ENCODE peak calls at places on chromosomes 4 and X, in nine cellular contexts. S is psoas muscle, U is uterus, T is sigmoid colon, J is Calu3, B is bronchial epithelial cell, M is fibroblast of villous mesenchyme, H is astrocyte, R is GM23338. G is an unnamed sample.

GRCh38 chrX:136711147-136711546 is 63.2 kb downstream of the CD40LG start:
- DNase-seq in S (peak; percentile 34), U (peak; percentile 36), T (peak; percentile 67), J (peak; percentile 45), B (peak; percentile 33), M (peak; percentile 51), H (no peak), R (peak; percentile 27), G (peak; percentile 43)

GRCh38 chrX:110418857-110419249 is 60.2 kb downstream of the RTL9 start:
- DNase-seq in S (no peak), U (no peak), T (no peak), J (no peak), B (peak; percentile 53), M (peak; percentile 85), H (peak; percentile 69), R (no peak), G (no peak)

GRCh38 chr4:6346373-6347110 is 76.9 kb downstream of the WFS1 start:
- DNase-seq in S (no peak), U (no peak), T (no peak), J (no peak), B (no peak), M (no peak), H (no peak), R (no peak), G (no peak)

GRCh38 chr4:48024522-48024921 is 8.0 kb downstream of the NIPAL1 start:
- DNase-seq in S (no peak), U (no peak), T (no peak), J (no peak), B (no peak), M (no peak), H (peak; percentile 11), R (no peak), G (no peak)

GRCh38 chrX:115289465-115289864 is at the start of gene LUZP4:
- DNase-seq in S (no peak), U (no peak), T (no peak), J (no peak), B (no peak), M (no peak), H (no peak), R (no peak), G (no peak)

GRCh38 chrX:151712253-151712652 is 3.6 kb upstream of the FATE1 start:
- DNase-seq in S (no peak), U (no peak), T (no peak), J (no peak), B (no peak), M (no peak), H (no peak), R (no peak), G (no peak)

GRCh38 chr4:145507636-145508035 is 26.0 kb downstream of the SMAD1 start:
- DNase-seq in S (no peak), U (no peak), T (no peak), J (no peak), B (peak; percentile 96), M (peak; percentile 81), H (peak; percentile 60), R (no peak), G (no peak)

GRCh38 chr4:156946508-156947197 is 24.9 kb downstream of the PDGFC start:
- DNase-seq in S (no peak), U (peak; percentile 78), T (peak; percentile 79), J (no peak), B (peak; percentile 99), M (peak; percentile 95), H (peak; percentile 99), R (no peak), G (no peak)

GRCh38 chr4:93879919-93880318 is 51.4 kb downstream of the ATOH1 start:
- DNase-seq in S (no peak), U (no peak), T (no peak), J (no peak), B (no peak), M (no peak), H (no peak), R (no peak), G (no peak)

GRCh38 chrX:13319953-13320352 is at the start of gene ATXN3L:
- DNase-seq in S (no peak), U (no peak), T (no peak), J (no peak), B (no peak), M (no peak), H (no peak), R (no peak), G (no peak)

GRCh38 chrX:96979766-96980165 is 96.1 kb downstream of the RPA4 start:
- DNase-seq in S (no peak), U (no peak), T (no peak), J (no peak), B (no peak), M (no peak), H (no peak), R (peak; percentile 33), G (no peak)

GRCh38 chr4:161604516-161605300 is 559.1 kb downstream of the FSTL5 start:
- DNase-seq in S (no peak), U (no peak), T (no peak), J (no peak), B (no peak), M (no peak), H (no peak), R (no peak), G (no peak)

GRCh38 chr4:82247629-82248028 is 126.2 kb downstream of the HNRNPD start:
- DNase-seq in S (no peak), U (no peak), T (no peak), J (no peak), B (no peak), M (no peak), H (no peak), R (peak; percentile 17), G (no peak)

GRCh38 chr4:123671633-123672404 is 275.2 kb downstream of the SPRY1 start:
- DNase-seq in S (no peak), U (no peak), T (no peak), J (no peak), B (no peak), M (no peak), H (peak; percentile 19), R (no peak), G (no peak)

GRCh38 chr4:1082215-1083182 is 30.9 kb downstream of the RNF212 start:
- DNase-seq in S (peak; percentile 66), U (no peak), T (peak; percentile 75), J (peak; percentile 81), B (peak; percentile 98), M (peak; percentile 74), H (peak; percentile 59), R (no peak), G (peak; percentile 86)

GRCh38 chr4:181745933-181746627 is 497.1 kb upstream of the TENM3 start:
- DNase-seq in S (no peak), U (no peak), T (no peak), J (no peak), B (no peak), M (no peak), H (peak; percentile 15), R (no peak), G (no peak)

GRCh38 chr4:139511320-139511719 is 44.7 kb downstream of the SETD7 start:
- DNase-seq in S (no peak), U (no peak), T (no peak), J (no peak), B (no peak), M (no peak), H (peak; percentile 64), R (no peak), G (no peak)

GRCh38 chrX:1391707-1392375 is at the start of gene SLC25A6:
- DNase-seq in S (peak; percentile 99), U (peak; percentile 98), T (peak; percentile 99), J (peak; percentile 97), B (peak; percentile 88), M (peak; percentile 97), H (peak; percentile 86), R (peak; percentile 99), G (peak; percentile 99)

DNA sequence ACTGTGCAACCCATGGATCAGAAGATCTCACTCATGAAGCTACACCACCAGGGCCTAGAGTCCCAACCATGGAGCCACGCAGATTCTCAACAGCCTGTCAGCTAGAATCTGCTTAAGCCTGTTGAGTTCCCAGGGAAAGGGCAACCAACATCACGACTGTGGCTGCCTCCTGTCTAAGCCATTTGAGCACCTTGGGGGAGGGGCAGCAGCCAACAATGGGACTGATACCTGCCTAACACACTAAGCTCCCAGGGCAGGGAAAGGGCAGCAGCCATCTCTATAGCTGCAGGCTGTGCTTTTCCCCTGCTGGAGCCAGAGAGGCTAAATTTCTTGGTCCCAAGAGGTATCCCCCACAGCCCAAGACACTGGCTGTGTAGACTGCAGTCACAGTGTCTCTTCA is 96.5 kb upstream of the TCEAL2 start:
- DNase-seq in S (no peak), U (no peak), T (no peak), J (no peak), B (no peak), M (no peak), H (no peak), R (no peak), G (no peak)
- TF ChIP-seq CTCF in S (no peak), U (no peak), T (no peak), J (no peak), B (no peak), M (no peak), H (no peak), R (no peak), G (no peak)

GRCh38 chrX:21985332-21985777 is 44.8 kb downstream of the SMS start:
- DNase-seq in S (peak; percentile 33), U (peak; percentile 65), T (peak; percentile 74), J (peak; percentile 66), B (peak; percentile 65), M (peak; percentile 78), H (peak; percentile 51), R (peak; percentile 72), G (no peak)
- TF ChIP-seq CTCF in S (peak; percentile 96), U (peak; percentile 88), T (peak; percentile 89), J (peak; percentile 75), B (peak; percentile 58), M (peak; percentile 92), H (peak; percentile 96), R (peak; percentile 83), G (peak; percentile 71)

GRCh38 chr4:153937289-153937688 is 148.4 kb upstream of the SFRP2 start:
- DNase-seq in S (no peak), U (no peak), T (no peak), J (no peak), B (no peak), M (no peak), H (no peak), R (no peak), G (no peak)
- TF ChIP-seq CTCF in S (no peak), U (no peak), T (no peak), J (no peak), B (no peak), M (no peak), H (no peak), R (no peak), G (no peak)

DNA sequence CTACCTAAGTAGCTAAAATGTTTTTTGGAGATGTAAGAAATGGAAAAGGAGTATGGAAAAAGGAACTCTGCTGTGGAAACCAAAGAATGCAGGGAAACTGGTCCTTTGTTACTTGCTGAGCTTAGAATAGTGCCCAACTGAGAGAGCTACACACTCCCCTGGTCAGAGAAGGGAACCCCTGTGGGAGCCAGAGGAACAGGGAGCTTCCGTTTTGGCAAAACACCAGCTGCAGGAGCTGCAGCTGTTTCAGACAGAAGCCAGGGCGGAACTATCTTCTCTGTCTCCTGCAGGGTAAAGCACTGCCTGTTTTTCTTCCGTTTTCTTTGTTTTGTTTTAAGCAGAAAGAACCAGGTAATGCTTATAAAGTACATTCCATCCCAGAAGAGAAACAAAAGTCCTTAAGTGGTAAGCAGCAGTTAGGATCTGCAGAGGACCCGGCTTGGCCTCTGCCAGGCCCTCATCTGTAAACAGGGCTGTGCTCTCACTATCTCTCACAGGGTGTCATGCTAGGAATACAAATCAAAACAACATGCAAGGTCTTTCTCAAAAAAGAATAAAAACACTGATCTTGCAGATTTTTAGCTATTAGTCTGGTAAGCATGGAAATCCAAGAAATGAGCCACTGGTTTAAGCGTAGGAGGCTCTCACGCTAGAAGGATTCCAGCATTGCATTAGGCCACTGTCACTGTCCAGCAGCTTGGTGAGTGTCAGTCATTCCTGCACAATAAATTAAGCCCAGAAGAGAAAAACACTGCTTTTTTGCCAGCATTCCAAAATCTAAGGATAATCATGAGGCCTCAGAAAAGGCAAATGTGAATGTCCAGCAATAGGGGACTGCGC is 76.1 kb downstream of the CHST7 start:
- DNase-seq in S (peak; percentile 31), U (peak; percentile 37), T (peak; percentile 75), J (no peak), B (no peak), M (peak; percentile 35), H (no peak), R (peak; percentile 71), G (peak; percentile 49)
- TF ChIP-seq CTCF in S (no peak), U (no peak), T (no peak), J (no peak), B (no peak), M (no peak), H (no peak), R (no peak), G (no peak)

G was measured in lower lobe of right lung.